ENCODE peak calls at places on chromosomes 5 and 9, in four cellular contexts. A is neural progenitor cell, S is hepatocyte, R is lower leg skin. Z is an unnamed sample.

GRCh38 chr9:121348321-121348720 is 21.7 kb downstream of the STOM start:
- DNase-seq in R (no peak), S (no peak), A (no peak), Z (no peak)

GRCh38 chr9:21506910-21507795 is 25.0 kb upstream of the IFNE start:
- DNase-seq in S (peak), A (no peak), R (no peak), Z (no peak)

GRCh38 chr9:69515810-69516209 is 156.4 kb downstream of the APBA1 start:
- DNase-seq in S (no peak), R (no peak), A (no peak), Z (no peak)

GRCh38 chr9:132725306-132725705 is 55.0 kb downstream of the GTF3C4 start:
- DNase-seq in A (no peak), S (no peak), R (no peak), Z (no peak)

GRCh38 chr5:140222416-140222815 is 47.4 kb downstream of the CYSTM1 start:
- DNase-seq in S (no peak), R (no peak), A (no peak), Z (no peak)

GRCh38 chr9:75083188-75083976 is 4.6 kb downstream of the NMRK1 start:
- DNase-seq in S (peak), A (peak), R (peak), Z (no peak)

GRCh38 chr5:160169326-160169725 is 50.1 kb upstream of the PWWP2A start:
- DNase-seq in R (no peak), A (no peak), S (no peak), Z (no peak)

GRCh38 chr5:75672616-75673015 is 44.6 kb downstream of the POC5 start:
- DNase-seq in R (no peak), S (no peak), A (no peak), Z (no peak)

GRCh38 chr9:105541838-105542237 is 16.1 kb upstream of the FKTN start:
- DNase-seq in R (no peak), A (no peak), S (no peak), Z (no peak)

GRCh38 chr5:175800656-175801081 is 70.7 kb upstream of the CPLX2 start:
- DNase-seq in A (no peak), R (no peak), S (no peak), Z (no peak)

GRCh38 chr9:70639853-70640814 is 225.7 kb upstream of the KLF9 start:
- DNase-seq in A (peak), S (peak), R (no peak), Z (no peak)

GRCh38 chr5:176743136-176743827 is 67.1 kb upstream of the UNC5A start:
- DNase-seq in R (no peak), A (peak), S (peak), Z (no peak)

GRCh38 chr5:150613991-150614650 is 26.3 kb upstream of the SYNPO start:
- DNase-seq in R (no peak), S (no peak), A (no peak), Z (no peak)

DNA sequence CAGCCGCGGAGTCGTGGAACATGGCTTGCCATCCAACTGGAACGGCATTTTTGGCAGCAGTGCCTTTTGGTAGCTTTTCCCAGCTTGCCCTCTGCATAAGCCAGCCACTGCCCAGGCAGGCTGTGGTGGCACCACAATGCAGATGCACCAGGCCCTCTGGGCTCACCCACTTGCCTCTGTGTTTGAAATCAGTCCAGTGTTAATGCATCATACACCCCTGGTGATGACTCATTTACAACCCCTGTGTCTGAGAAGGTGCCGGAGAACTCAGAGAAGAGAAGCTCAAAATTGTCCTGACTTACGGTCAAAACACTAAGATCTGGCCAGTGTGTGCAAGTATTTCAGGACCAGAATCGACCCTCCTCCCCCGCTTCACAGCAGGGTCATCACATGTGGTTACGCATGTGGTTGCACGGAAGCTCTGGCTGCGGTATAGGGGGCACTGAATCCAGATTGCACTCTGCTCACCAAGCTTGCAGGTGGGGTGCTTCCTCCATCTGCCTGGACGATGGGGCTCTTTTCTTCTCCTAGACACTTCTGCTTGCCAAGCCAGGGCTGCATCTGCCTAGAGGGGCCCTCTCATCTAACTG is 66.5 kb upstream of the SMIM15 start:
- DNase-seq in R (no peak), S (no peak), A (no peak), Z (no peak)
- H3K4me3 ChIP-seq in R (no peak), S (no peak), A (no peak), Z (no peak)

GRCh38 chr5:11387382-11387781 is 516.9 kb downstream of the CTNND2 start:
- DNase-seq in S (no peak), A (no peak), R (no peak), Z (no peak)

GRCh38 chr5:11385901-11386293 is 518.3 kb downstream of the CTNND2 start:
- DNase-seq in R (no peak), A (peak), S (no peak), Z (no peak)

GRCh38 chr5:11385251-11385900 is 518.9 kb downstream of the CTNND2 start:
- DNase-seq in R (no peak), A (peak), S (peak), Z (no peak)

GRCh38 chr5:11384441-11385250 is 519.6 kb downstream of the CTNND2 start:
- DNase-seq in S (peak), R (no peak), A (peak), Z (peak)

DNA sequence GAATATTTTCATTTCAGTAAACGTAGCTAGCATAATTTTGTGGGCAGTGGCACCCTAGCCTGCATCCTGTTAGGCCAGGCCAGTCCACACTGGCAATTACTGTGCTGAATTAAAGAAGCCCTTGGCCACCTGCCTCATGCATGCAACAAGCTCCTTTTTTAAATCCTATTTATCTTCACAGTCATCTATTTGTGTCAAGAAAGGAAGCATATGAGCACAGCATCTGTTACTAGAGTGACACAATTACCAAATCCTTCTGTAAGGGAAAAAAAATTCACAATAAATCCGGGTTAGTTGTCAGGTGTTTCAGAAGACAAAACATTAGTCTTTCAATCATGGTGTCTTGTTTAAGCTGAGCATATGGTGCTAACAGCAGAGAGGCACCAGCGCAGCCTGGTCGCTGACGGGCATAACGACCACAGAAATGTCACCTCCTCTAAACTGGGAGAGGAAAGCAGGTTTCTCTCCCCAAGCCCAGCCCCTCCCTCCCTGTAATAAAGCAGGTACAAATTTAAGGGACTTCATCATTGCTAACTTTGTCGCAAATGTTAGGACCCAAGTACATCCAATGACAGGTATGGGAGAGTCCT is 520.6 kb downstream of the CTNND2 start:
- DNase-seq in S (no peak), A (no peak), R (no peak), Z (no peak)
- TF ChIP-seq CTCF in S (no peak), A (no peak), R (no peak), Z (no peak)

GRCh38 chr9:93061260-93061751 is 2.8 kb downstream of the SUSD3 start:
- DNase-seq in A (no peak), S (no peak), R (no peak), Z (no peak)

GRCh38 chr9:93059097-93059959 is 827 bp downstream of the SUSD3 start:
- DNase-seq in R (no peak), S (no peak), A (no peak), Z (no peak)

GRCh38 chr9:93061791-93062299 is 3.3 kb downstream of the SUSD3 start:
- DNase-seq in S (peak), R (no peak), A (peak), Z (no peak)

GRCh38 chr9:93059960-93060591 is 1.6 kb downstream of the SUSD3 start:
- DNase-seq in A (no peak), R (no peak), S (no peak), Z (no peak)

GRCh38 chr9:93060746-93061259 is 2.3 kb downstream of the SUSD3 start:
- DNase-seq in A (no peak), R (no peak), S (no peak), Z (no peak)
- H3K4me3 ChIP-seq in A (no peak), R (no peak), S (no peak), Z (no peak)

GRCh38 chr5:90792725-90793124 is 234.1 kb downstream of the ADGRV1 start:
- DNase-seq in A (no peak), S (no peak), R (no peak), Z (no peak)

DNA sequence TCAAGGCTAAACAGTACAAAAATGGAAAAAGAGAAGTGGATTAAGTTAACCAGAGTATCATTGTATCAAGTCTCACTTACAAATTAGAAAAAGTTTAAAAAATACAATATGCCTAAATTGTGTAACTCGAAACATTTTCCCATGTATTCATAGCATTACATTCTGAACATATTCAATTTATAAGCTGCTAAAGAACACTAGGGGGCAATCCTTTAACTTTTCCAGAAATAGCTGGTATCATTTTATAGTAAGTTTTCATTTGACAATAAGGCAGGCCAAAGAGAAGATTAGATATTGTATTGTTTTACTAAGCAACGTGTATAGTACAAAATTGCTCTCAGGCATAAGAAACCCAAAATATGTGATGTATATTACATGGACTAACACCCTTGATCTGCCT is 234.6 kb downstream of the ADGRV1 start:
- DNase-seq in R (no peak), S (no peak), A (no peak), Z (no peak)
- TF ChIP-seq CTCF in R (no peak), S (peak), A (no peak), Z (peak)

GRCh38 chr9:110578575-110578895 is 1.0 kb downstream of the SVEP1 start:
- DNase-seq in S (no peak), A (peak), R (no peak), Z (no peak)
- H3K4me3 ChIP-seq in S (peak), A (peak), R (peak), Z (no peak)

GRCh38 chr5:126490167-126490937 is 67.1 kb downstream of the GRAMD2B start:
- DNase-seq in A (peak), R (peak), S (no peak), Z (no peak)

GRCh38 chr5:126497506-126497905 is 74.3 kb downstream of the GRAMD2B start:
- DNase-seq in R (no peak), A (no peak), S (no peak), Z (no peak)

GRCh38 chr5:126494393-126494792 is 71.2 kb downstream of the GRAMD2B start:
- DNase-seq in R (no peak), A (no peak), S (no peak), Z (no peak)

GRCh38 chr5:126488362-126489065 is 65.3 kb downstream of the GRAMD2B start:
- DNase-seq in A (peak), S (no peak), R (no peak), Z (no peak)

DNA sequence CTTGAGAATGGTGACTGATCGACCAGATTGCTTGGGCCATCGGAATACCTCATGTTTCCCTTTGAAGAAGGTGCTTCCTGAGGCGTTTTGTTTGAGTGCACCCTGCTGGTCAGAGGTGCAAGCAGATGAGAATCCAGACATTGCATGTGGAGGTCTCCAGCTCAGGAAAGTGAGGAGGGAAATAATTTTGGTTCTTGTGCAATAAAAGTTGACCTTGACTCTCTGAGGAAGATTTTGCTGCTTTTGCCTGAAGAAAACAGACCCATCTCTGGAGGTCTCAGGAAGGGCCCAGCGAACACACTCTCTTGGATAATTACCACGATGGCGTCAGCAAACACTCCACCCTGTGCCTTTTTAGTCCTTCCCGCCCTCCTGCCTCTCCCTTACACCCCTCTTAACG is 69.7 kb downstream of the GRAMD2B start:
- DNase-seq in A (no peak), S (peak), R (no peak), Z (no peak)
- TF ChIP-seq CTCF in A (peak), S (peak), R (no peak), Z (peak)

DNA sequence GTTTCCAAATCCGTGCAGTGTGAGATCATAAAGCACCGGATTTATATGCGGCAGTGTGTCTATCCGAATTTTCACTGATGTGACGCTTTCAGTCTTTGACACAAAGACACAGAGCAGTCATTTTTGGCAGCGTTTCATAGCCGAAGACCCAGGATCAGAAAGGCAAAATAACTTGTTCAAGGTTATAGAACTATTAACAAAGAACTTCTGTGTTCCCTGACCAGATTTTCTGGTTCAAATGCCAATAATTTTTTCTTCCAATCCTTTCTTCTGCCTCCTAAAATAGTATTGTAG is 1.1 kb upstream of the MARCHF11 start:
- DNase-seq in S (no peak), A (no peak), R (no peak), Z (no peak)
- H3K4me3 ChIP-seq in S (no peak), A (peak), R (no peak), Z (no peak)

GRCh38 chr5:126368239-126368812 is 54.9 kb upstream of the GRAMD2B start:
- DNase-seq in S (no peak), R (peak), A (peak), Z (no peak)
- TF ChIP-seq CTCF in S (no peak), R (no peak), A (no peak), Z (no peak)

GRCh38 chr9:119026120-119026519 is 343.1 kb downstream of the BRINP1 start:
- DNase-seq in A (no peak), S (no peak), R (peak), Z (no peak)
- H3K4me3 ChIP-seq in A (no peak), S (no peak), R (no peak), Z (no peak)

GRCh38 chr5:44809215-44809955 is 638 bp downstream of the MRPS30 start:
- DNase-seq in S (peak), R (peak), A (peak), Z (peak)

GRCh38 chr5:44807269-44807668 is 1.5 kb upstream of the MRPS30 start:
- DNase-seq in R (no peak), A (no peak), S (no peak), Z (no peak)

GRCh38 chr5:44809956-44810276 is 1.2 kb downstream of the MRPS30 start:
- DNase-seq in R (no peak), S (no peak), A (no peak), Z (no peak)

GRCh38 chr5:44808435-44809214 is at the start of gene MRPS30:
- DNase-seq in R (peak), S (peak), A (peak), Z (peak)
- TF ChIP-seq CTCF in R (no peak), S (peak), A (peak), Z (peak)

Z was measured in LNCaP clone FGC.